ENCODE peak calls at places on chromosomes 1 and 21, in six cellular contexts. P, H, L, B, A and V are unnamed samples.

GRCh38 chr1:19648239-19648638 is 4.1 kb downstream of the NBL1 start:
- DNase-seq in P (no peak), H (no peak), L (no peak), B (no peak), A (no peak), V (no peak)

GRCh38 chr1:148372731-148373130 is 110.4 kb downstream of the PPIAL4G start:
- DNase-seq in P (no peak), H (no peak), L (no peak), B (no peak), A (no peak), V (peak)

GRCh38 chr1:200279810-200280411 is 129.9 kb downstream of the ZNF281 start:
- DNase-seq in P (no peak), H (peak), L (no peak), B (no peak), A (peak), V (peak)

GRCh38 chr1:191343816-191344215 is 814.4 kb upstream of the RGS18 start:
- DNase-seq in P (no peak), H (no peak), L (no peak), B (no peak), A (peak), V (no peak)

GRCh38 chr1:25695991-25696330 is 79.4 kb downstream of the MAN1C1 start:
- DNase-seq in P (peak), H (peak), L (peak), B (no peak), A (peak), V (peak)

GRCh38 chr1:25520446-25521061 is 22.9 kb upstream of the LDLRAP1 start:
- DNase-seq in P (peak), H (peak), L (no peak), B (no peak), A (peak), V (peak)

GRCh38 chr21:29105218-29105617 is 25.2 kb upstream of the MAP3K7CL start:
- DNase-seq in P (no peak), H (no peak), L (peak), B (no peak), A (no peak), V (peak)

GRCh38 chr1:5564578-5565257 is 427.5 kb downstream of the NPHP4 start:
- DNase-seq in P (no peak), H (no peak), L (no peak), B (no peak), A (no peak), V (no peak)

GRCh38 chr1:224114787-224115175 is 870 bp downstream of the FBXO28 start:
- DNase-seq in P (no peak), H (no peak), L (no peak), B (no peak), A (no peak), V (no peak)

GRCh38 chr1:81549588-81550127 is 251.1 kb upstream of the ADGRL2 start:
- DNase-seq in P (no peak), H (no peak), L (peak), B (no peak), A (peak), V (peak)

GRCh38 chr1:173333581-173333980 is 126.5 kb upstream of the TNFSF4 start:
- DNase-seq in P (no peak), H (no peak), L (no peak), B (no peak), A (no peak), V (no peak)

GRCh38 chr1:232012773-232013386 is 386.3 kb downstream of the DISC1 start:
- DNase-seq in P (peak), H (peak), L (no peak), B (no peak), A (peak), V (peak)

GRCh38 chr1:211928993-211929637 is 98.6 kb upstream of the LPGAT1 start:
- DNase-seq in P (no peak), H (peak), L (peak), B (no peak), A (peak), V (peak)

GRCh38 chr1:12272770-12273169 is 42.9 kb downstream of the VPS13D start:
- DNase-seq in P (no peak), H (no peak), L (no peak), B (no peak), A (no peak), V (no peak)

GRCh38 chr21:38505654-38506523 is 7.6 kb upstream of the ERG start:
- DNase-seq in P (no peak), H (peak), L (no peak), B (no peak), A (peak), V (peak)

GRCh38 chr1:8318436-8318835 is 522 bp downstream of the SLC45A1 start:
- DNase-seq in P (no peak), H (no peak), L (no peak), B (no peak), A (no peak), V (no peak)

GRCh38 chr1:8816306-8816705 is 1.1 kb downstream of the RERE start:
- DNase-seq in P (no peak), H (no peak), L (no peak), B (no peak), A (no peak), V (peak)

GRCh38 chr1:25516686-25517085 is 26.7 kb upstream of the LDLRAP1 start:
- DNase-seq in P (no peak), H (no peak), L (no peak), B (no peak), A (no peak), V (no peak)

GRCh38 chr1:181141431-181141910 is 53.0 kb downstream of the IER5 start:
- DNase-seq in P (peak), H (no peak), L (peak), B (peak), A (peak), V (peak)

GRCh38 chr1:149942207-149942606 is 5.5 kb upstream of the MTMR11 start:
- DNase-seq in P (no peak), H (no peak), L (no peak), B (no peak), A (peak), V (no peak)

GRCh38 chr1:63829349-63830327 is 55.8 kb downstream of the ROR1 start:
- DNase-seq in P (no peak), H (no peak), L (no peak), B (no peak), A (peak), V (no peak)

GRCh38 chr21:34744801-34745200 is 76.0 kb downstream of the CLIC6 start:
- DNase-seq in P (no peak), H (no peak), L (no peak), B (no peak), A (no peak), V (no peak)

GRCh38 chr21:34743285-34743684 is 74.5 kb downstream of the CLIC6 start:
- DNase-seq in P (no peak), H (no peak), L (no peak), B (no peak), A (no peak), V (no peak)

GRCh38 chr21:34743831-34744230 is 75.0 kb downstream of the CLIC6 start:
- DNase-seq in P (peak), H (peak), L (peak), B (no peak), A (peak), V (peak)

GRCh38 chr21:34748862-34749261 is 80.1 kb downstream of the CLIC6 start:
- DNase-seq in P (no peak), H (no peak), L (no peak), B (no peak), A (no peak), V (no peak)

DNA sequence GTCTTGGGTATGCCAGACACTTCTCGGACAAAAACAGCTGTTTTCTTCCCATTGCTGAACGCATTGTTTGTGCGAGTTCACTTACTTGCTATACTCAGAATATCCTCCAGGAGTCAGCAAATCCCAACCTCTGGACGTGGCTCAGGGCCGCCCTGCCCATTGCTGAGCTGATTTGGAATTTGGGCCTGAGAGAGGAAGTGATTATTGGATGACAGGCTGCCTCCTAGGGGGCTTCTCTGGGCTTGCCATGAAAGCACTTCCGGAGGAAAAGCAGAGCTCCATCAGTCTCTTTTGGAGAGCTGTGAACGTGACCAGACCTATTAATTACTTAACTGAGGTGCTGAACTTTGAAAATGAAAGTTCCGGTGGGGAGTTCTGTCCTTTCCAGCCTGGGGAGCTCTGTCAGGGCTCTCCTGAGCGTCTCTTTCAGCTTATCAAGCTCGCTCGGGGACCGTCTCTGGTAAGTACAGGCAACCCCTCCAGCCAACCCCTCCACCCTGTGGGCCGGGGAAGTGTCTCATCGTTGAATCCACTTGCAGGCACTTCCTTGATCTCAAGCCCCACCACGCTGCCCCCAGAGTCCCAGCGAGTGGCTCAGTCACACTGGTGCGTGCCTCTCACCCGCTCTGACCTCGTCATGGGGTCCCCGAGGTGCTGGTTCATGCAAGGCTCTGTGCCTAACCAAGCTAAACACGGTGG is 76.9 kb downstream of the CLIC6 start:
- DNase-seq in P (peak), H (peak), L (peak), B (no peak), A (peak), V (peak)
- H3K4me3 ChIP-seq in P (no peak), H (no peak), L (no peak), B (no peak), A (no peak), V (no peak)

DNA sequence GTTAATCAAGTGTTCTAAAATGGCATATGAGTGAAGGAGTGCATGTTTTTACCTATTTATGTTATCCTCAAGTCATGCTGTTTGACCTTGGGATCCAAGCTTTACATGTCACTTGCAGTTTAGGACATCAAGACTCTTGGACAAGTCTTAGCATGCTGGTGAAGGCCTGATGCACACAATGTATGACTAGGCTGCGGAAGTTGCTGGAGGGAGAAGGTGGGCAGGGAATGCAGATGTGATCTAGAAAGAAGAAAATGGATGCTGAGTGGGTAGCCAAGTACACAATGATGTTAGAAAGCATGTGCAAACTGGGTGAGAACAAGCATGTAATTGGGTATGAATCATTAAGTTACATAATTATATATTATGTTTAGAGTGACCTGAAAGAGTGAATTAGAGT is 301.8 kb downstream of the BRINP2 start:
- DNase-seq in P (no peak), H (no peak), L (no peak), B (no peak), A (no peak), V (peak)
- H3K4me3 ChIP-seq in P (no peak), H (no peak), L (no peak), B (no peak), A (no peak), V (no peak)

DNA sequence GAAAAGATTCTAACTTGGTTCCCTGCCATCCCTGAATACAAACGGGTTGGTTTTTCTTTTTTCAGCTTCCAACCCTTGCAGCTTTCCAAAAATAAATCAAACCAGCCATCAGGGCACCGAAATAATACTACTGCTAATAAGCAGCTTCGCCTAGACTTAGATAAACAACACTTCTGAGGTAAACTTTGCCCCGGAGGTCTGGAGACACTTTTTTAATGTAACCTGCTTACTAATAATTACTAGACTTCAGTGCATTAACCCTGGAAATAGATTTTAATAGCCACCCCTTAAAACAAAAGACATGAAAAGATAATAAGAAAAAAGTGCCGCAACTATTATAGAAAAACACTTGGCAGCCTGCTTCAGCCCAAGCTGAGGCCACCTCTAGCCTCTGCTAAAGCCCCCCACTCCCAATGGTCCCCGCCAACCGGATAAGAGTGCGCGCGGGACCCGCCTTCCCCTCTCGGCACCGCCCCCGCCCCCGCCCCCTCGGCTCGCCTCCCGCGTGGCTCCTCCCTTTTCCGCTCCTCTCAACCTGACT is 405 bp upstream of the GADD45A start:
- DNase-seq in P (no peak), H (no peak), L (no peak), B (no peak), A (no peak), V (no peak)
- H3K4me3 ChIP-seq in P (peak), H (peak), L (peak), B (peak), A (peak), V (peak)

GRCh38 chr1:31618916-31619846 is 1.7 kb downstream of the HCRTR1 start:
- DNase-seq in P (no peak), H (no peak), L (no peak), B (no peak), A (no peak), V (no peak)

GRCh38 chr1:31615939-31616338 is 1.6 kb upstream of the HCRTR1 start:
- DNase-seq in P (no peak), H (no peak), L (no peak), B (no peak), A (no peak), V (no peak)

GRCh38 chr1:31617218-31617916 is at the start of gene HCRTR1:
- DNase-seq in P (no peak), H (no peak), L (no peak), B (no peak), A (no peak), V (no peak)

GRCh38 chr1:31615414-31615813 is 2.1 kb upstream of the HCRTR1 start:
- DNase-seq in P (no peak), H (no peak), L (no peak), B (no peak), A (no peak), V (no peak)

GRCh38 chr1:31617917-31618746 is 643 bp downstream of the HCRTR1 start:
- DNase-seq in P (no peak), H (no peak), L (no peak), B (no peak), A (peak), V (no peak)
- H3K4me3 ChIP-seq in P (peak), H (peak), L (peak), B (peak), A (peak), V (peak)

GRCh38 chr1:2820731-2821372 is 19.4 kb upstream of the TTC34 start:
- DNase-seq in P (no peak), H (no peak), L (no peak), B (no peak), A (no peak), V (no peak)
- H3K4me3 ChIP-seq in P (no peak), H (no peak), L (no peak), B (no peak), A (no peak), V (no peak)

DNA sequence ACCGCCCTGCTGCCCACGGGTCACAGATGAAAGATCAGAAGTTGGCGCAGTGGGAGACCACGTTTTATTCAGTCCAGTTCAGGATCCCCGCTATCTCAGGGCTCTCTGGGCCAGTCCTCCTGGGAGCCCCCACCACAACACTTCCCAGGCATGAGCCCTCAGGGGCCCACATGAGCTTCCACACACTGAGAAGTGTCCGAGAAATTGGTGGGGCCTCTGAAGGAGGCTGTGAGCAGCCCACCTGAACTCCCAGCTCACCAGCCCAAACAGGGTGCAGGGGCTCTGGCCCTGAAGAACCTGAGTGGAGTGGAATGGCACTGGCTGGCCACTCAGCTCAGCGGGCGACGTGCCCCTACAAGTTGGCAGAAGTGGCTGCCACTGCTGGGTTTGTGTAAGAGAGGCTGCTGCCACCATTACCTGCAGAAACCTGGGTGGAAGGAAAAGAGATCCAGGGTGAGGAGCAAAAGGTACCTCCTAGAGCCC is 12.2 kb downstream of the TRIM46 start:
- DNase-seq in P (no peak), H (no peak), L (no peak), B (no peak), A (no peak), V (no peak)
- H3K4me3 ChIP-seq in P (no peak), H (no peak), L (no peak), B (no peak), A (no peak), V (no peak)

DNA sequence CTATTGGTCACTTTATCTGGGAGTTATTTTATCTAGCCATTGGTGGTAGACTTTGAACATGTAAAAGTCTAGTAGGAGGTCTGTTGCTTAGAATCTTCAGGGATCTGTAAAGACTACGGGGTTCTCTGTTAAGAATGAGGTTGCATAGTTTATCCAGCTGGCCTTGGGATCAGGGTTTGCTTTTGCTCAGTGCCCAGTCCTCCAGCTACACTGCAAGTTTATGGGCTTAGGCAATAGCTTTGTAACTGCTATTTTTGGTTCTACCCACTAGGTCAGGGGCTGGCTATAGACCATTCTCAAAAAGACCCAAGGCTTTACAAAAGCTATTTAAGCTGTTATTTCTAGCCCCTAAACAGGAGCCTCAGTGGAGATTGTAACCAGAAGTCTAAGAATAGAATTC is 9.8 kb downstream of the SH3GLB1 start:
- DNase-seq in P (no peak), H (no peak), L (no peak), B (no peak), A (peak), V (no peak)
- H3K4me3 ChIP-seq in P (no peak), H (no peak), L (no peak), B (no peak), A (no peak), V (no peak)